ENCODE peak calls at places on chromosomes 5 and 9, in nine cellular contexts. E, H, J, N, U, L, D, F and A are unnamed samples.

GRCh38 chr5:173331956-173332479 is 3.8 kb upstream of the STC2 start:
- DNase-seq in L (peak), D (peak), U (peak), F (peak), H (peak), N (peak), E (peak), J (peak), A (peak)

GRCh38 chr5:143023447-143024096 is 253.4 kb downstream of the ARHGAP26 start:
- DNase-seq in N (no peak), D (no peak), J (peak), U (no peak), H (no peak), F (no peak), L (no peak), E (no peak), A (peak)

GRCh38 chr9:129886226-129887174 is 51.2 kb downstream of the USP20 start:
- DNase-seq in J (no peak), N (no peak), D (no peak), H (no peak), E (no peak), L (no peak), F (no peak), U (peak), A (no peak)

GRCh38 chr5:56522972-56523371 is 289.8 kb upstream of the ANKRD55 start:
- DNase-seq in L (no peak), D (no peak), U (no peak), N (no peak), J (no peak), E (no peak), F (peak), H (no peak), A (no peak)

GRCh38 chr5:78747703-78748359 is 99.3 kb upstream of the LHFPL2 start:
- DNase-seq in E (no peak), H (no peak), L (no peak), N (peak), U (no peak), D (no peak), J (peak), F (peak), A (no peak)

GRCh38 chr9:24502548-24502947 is 43.1 kb downstream of the IZUMO3 start:
- DNase-seq in H (no peak), F (no peak), E (no peak), J (no peak), U (no peak), L (no peak), N (no peak), D (peak), A (no peak)

GRCh38 chr5:141003791-141004601 is 37.7 kb downstream of the PCDHAC2 start:
- DNase-seq in H (no peak), L (no peak), F (no peak), N (no peak), E (peak), J (peak), D (peak), U (no peak), A (peak)

GRCh38 chr9:19471737-19472648 is 63.2 kb downstream of the ACER2 start:
- DNase-seq in E (peak), L (peak), N (peak), F (peak), J (peak), U (no peak), H (no peak), D (peak), A (peak)

GRCh38 chr9:71791875-71792274 is 23.6 kb upstream of the CEMIP2 start:
- DNase-seq in D (no peak), N (peak), L (no peak), U (no peak), J (no peak), H (no peak), E (no peak), F (no peak), A (no peak)

GRCh38 chr5:88094403-88094802 is 174.2 kb downstream of the TMEM161B start:
- DNase-seq in U (no peak), L (no peak), H (no peak), N (no peak), J (no peak), D (no peak), E (no peak), F (no peak), A (no peak)

GRCh38 chr9:23683021-23683431 is 143.0 kb downstream of the ELAVL2 start:
- DNase-seq in J (peak), D (no peak), U (no peak), L (no peak), F (no peak), N (peak), E (no peak), H (no peak), A (no peak)

GRCh38 chr9:88651682-88652633 is 117.0 kb downstream of the NXNL2 start:
- DNase-seq in L (no peak), F (peak), D (no peak), U (no peak), N (peak), E (peak), H (no peak), J (peak), A (no peak)

GRCh38 chr9:71920456-71921189 is 9.2 kb downstream of the C9orf85 start:
- DNase-seq in N (no peak), J (no peak), L (no peak), H (no peak), E (no peak), D (no peak), U (no peak), F (no peak), A (no peak)

GRCh38 chr5:181120761-181121160 is 10.2 kb downstream of the OR2V1 start:
- DNase-seq in N (no peak), E (no peak), D (no peak), L (no peak), U (no peak), H (no peak), J (peak), F (no peak), A (no peak)

GRCh38 chr5:96114736-96115466 is 153.2 kb upstream of the ELL2 start:
- DNase-seq in J (peak), U (no peak), H (no peak), L (no peak), F (peak), E (no peak), D (no peak), N (peak), A (no peak)

GRCh38 chr9:106954562-106954961 is 91.6 kb downstream of the ZNF462 start:
- DNase-seq in N (no peak), L (no peak), J (no peak), D (no peak), H (no peak), U (no peak), F (no peak), E (no peak), A (no peak)

GRCh38 chr5:167814828-167815227 is 476.6 kb upstream of the WWC1 start:
- DNase-seq in D (no peak), U (no peak), J (peak), N (peak), H (no peak), L (no peak), E (peak), F (peak), A (no peak)

GRCh38 chr5:51389582-51390463 is 6.6 kb downstream of the ISL1 start:
- DNase-seq in E (no peak), D (no peak), H (no peak), L (no peak), F (no peak), J (no peak), N (no peak), U (no peak), A (no peak)

GRCh38 chr9:84782228-84782866 is 112.8 kb downstream of the NTRK2 start:
- DNase-seq in D (no peak), N (peak), U (no peak), L (no peak), J (no peak), H (no peak), E (no peak), F (no peak), A (no peak)

GRCh38 chr5:152501294-152501693 is 96.2 kb upstream of the NMUR2 start:
- DNase-seq in U (no peak), F (no peak), J (no peak), H (no peak), N (no peak), L (no peak), D (no peak), E (no peak), A (no peak)

GRCh38 chr5:168301593-168302388 is 10.3 kb downstream of the WWC1 start:
- DNase-seq in H (no peak), J (no peak), L (no peak), D (no peak), N (no peak), U (no peak), F (no peak), E (peak), A (no peak)

GRCh38 chr9:121860213-121860612 is 208.8 kb downstream of the DAB2IP start:
- DNase-seq in F (no peak), J (no peak), E (no peak), H (no peak), U (no peak), L (no peak), D (no peak), N (no peak), A (no peak)

GRCh38 chr9:38284768-38285080 is 107.8 kb upstream of the ALDH1B1 start:
- DNase-seq in L (no peak), U (no peak), N (no peak), E (no peak), F (no peak), D (no peak), J (no peak), H (peak), A (peak)

GRCh38 chr5:83530186-83530585 is 58.6 kb downstream of the VCAN start:
- DNase-seq in F (no peak), J (peak), L (no peak), N (peak), D (no peak), H (no peak), E (no peak), U (no peak), A (no peak)

GRCh38 chr5:162558120-162558519 is 490.5 kb downstream of the GABRG2 start:
- DNase-seq in J (no peak), U (no peak), L (no peak), D (no peak), E (no peak), F (no peak), H (no peak), N (no peak), A (no peak)

GRCh38 chr5:129899454-129899853 is 4.8 kb upstream of the CHSY3 start:
- DNase-seq in L (no peak), D (no peak), E (peak), F (peak), J (peak), N (no peak), H (no peak), U (no peak), A (no peak)

GRCh38 chr9:122386316-122386872 is 15.6 kb downstream of the PTGS1 start:
- DNase-seq in L (no peak), D (no peak), J (no peak), U (no peak), N (no peak), F (no peak), E (no peak), H (no peak), A (no peak)

GRCh38 chr5:123951204-123951977 is 439.4 kb downstream of the CSNK1G3 start:
- DNase-seq in L (no peak), F (peak), U (no peak), H (no peak), J (peak), D (no peak), E (peak), N (peak), A (no peak)

GRCh38 chr5:69367697-69368279 is 1.5 kb downstream of the AK6 start:
- DNase-seq in N (no peak), J (no peak), H (no peak), U (no peak), F (no peak), D (no peak), E (no peak), L (no peak), A (no peak)

GRCh38 chr5:40680741-40681350 is 1.1 kb downstream of the PTGER4 start:
- DNase-seq in L (peak), N (no peak), E (no peak), H (no peak), F (peak), D (peak), J (peak), U (peak), A (no peak)

GRCh38 chr5:170311856-170312405 is 14.4 kb upstream of the LCP2 start:
- DNase-seq in L (no peak), D (no peak), N (no peak), H (no peak), U (no peak), J (no peak), F (no peak), E (no peak), A (no peak)

GRCh38 chr5:158463971-158464370 is 605.0 kb upstream of the CLINT1 start:
- DNase-seq in F (peak), N (no peak), D (no peak), J (peak), H (no peak), L (no peak), E (no peak), U (no peak), A (no peak)

GRCh38 chr5:1061916-1062315 is 49.9 kb downstream of the SLC12A7 start:
- DNase-seq in J (no peak), N (no peak), L (no peak), F (no peak), D (no peak), H (no peak), U (no peak), E (no peak), A (no peak)

GRCh38 chr9:132026932-132027585 is 52.6 kb downstream of the MED27 start:
- DNase-seq in J (no peak), F (peak), L (no peak), H (no peak), N (peak), E (no peak), D (no peak), U (no peak), A (no peak)

GRCh38 chr9:122126340-122127333 is 32.9 kb downstream of the NDUFA8 start:
- DNase-seq in D (no peak), F (peak), N (peak), E (no peak), U (no peak), J (no peak), L (no peak), H (no peak), A (no peak)